ENCODE peak calls at places on chromosomes 13 and 19, in six cellular contexts. Q, G, R, Z, J and O are unnamed samples.

GRCh38 chr13:23728807-23729206 is 158.6 kb downstream of the TNFRSF19 start:
- DNase-seq in R (no peak), J (no peak), Q (no peak), G (no peak), Z (no peak), O (no peak)

GRCh38 chr13:47112205-47112896 is 215.5 kb upstream of the HTR2A start:
- DNase-seq in G (peak), J (no peak), R (no peak), Q (no peak), Z (no peak), O (no peak)

GRCh38 chr13:108917581-108917980 is 288.2 kb downstream of the MYO16 start:
- DNase-seq in G (no peak), R (no peak), J (no peak), Q (no peak), Z (no peak), O (no peak)

GRCh38 chr19:17973759-17974158 is 6.9 kb downstream of the KCNN1 start:
- DNase-seq in J (no peak), Z (no peak), Q (no peak), R (no peak), G (no peak), O (no peak)

GRCh38 chr19:47161876-47162489 is 31.3 kb downstream of the SAE1 start:
- DNase-seq in Q (no peak), R (no peak), Z (no peak), J (no peak), G (no peak), O (no peak)

GRCh38 chr13:36282818-36283432 is 14.7 kb downstream of the CCDC169 start:
- DNase-seq in Q (no peak), J (no peak), G (peak), R (no peak), Z (no peak), O (no peak)

GRCh38 chr13:96880419-96880818 is 113.9 kb downstream of the OXGR1 start:
- DNase-seq in G (no peak), R (no peak), Q (no peak), J (no peak), Z (no peak), O (no peak)

GRCh38 chr13:99218969-99219368 is 18.3 kb downstream of the UBAC2 start:
- DNase-seq in Q (no peak), R (no peak), J (no peak), G (no peak), Z (no peak), O (no peak)

GRCh38 chr19:34475026-34475974 is 6.3 kb upstream of the WTIP start:
- DNase-seq in R (no peak), G (no peak), Z (no peak), J (no peak), Q (no peak), O (no peak)

GRCh38 chr19:1041272-1041834 is 1.4 kb downstream of the ABCA7 start:
- DNase-seq in Z (no peak), J (no peak), G (no peak), Q (peak), R (no peak), O (no peak)

GRCh38 chr13:101397742-101398141 is 18.6 kb downstream of the NALCN start:
- DNase-seq in J (no peak), Q (no peak), G (no peak), R (no peak), Z (no peak), O (no peak)

GRCh38 chr13:60584976-60585375 is 188.0 kb downstream of the TDRD3 start:
- DNase-seq in R (no peak), J (no peak), Z (no peak), G (peak), Q (no peak), O (no peak)

GRCh38 chr13:99224019-99224418 is 23.4 kb downstream of the UBAC2 start:
- DNase-seq in J (no peak), Z (no peak), R (no peak), G (peak), Q (no peak), O (no peak)

GRCh38 chr19:15285896-15286591 is 46.3 kb downstream of the BRD4 start:
- DNase-seq in Q (no peak), Z (no peak), R (no peak), G (peak), J (no peak), O (no peak)

GRCh38 chr19:42284641-42285341 is 15.7 kb downstream of the CIC start:
- DNase-seq in Q (peak), R (no peak), J (no peak), Z (no peak), G (peak), O (no peak)

GRCh38 chr19:21566073-21566472 is 60.7 kb downstream of the ZNF429 start:
- DNase-seq in Z (no peak), G (no peak), Q (no peak), R (no peak), J (no peak), O (no peak)

GRCh38 chr19:18776736-18777135 is 14.4 kb downstream of the COMP start:
- DNase-seq in Z (no peak), G (no peak), Q (no peak), J (no peak), R (no peak), O (no peak)

GRCh38 chr13:59492030-59492636 is 671.6 kb downstream of the DIAPH3 start:
- DNase-seq in G (no peak), Z (no peak), J (no peak), Q (no peak), R (no peak), O (no peak)

GRCh38 chr19:47573076-47574026 is at the start of gene ZNF541:
- DNase-seq in R (peak), Z (peak), G (no peak), J (peak), Q (peak), O (no peak)

GRCh38 chr13:73722120-73722519 is 412.1 kb downstream of the KLF12 start:
- DNase-seq in R (no peak), Q (no peak), G (no peak), J (no peak), Z (no peak), O (no peak)

GRCh38 chr13:99033814-99034213 is 56.0 kb upstream of the DOCK9 start:
- DNase-seq in R (no peak), Q (no peak), Z (no peak), J (no peak), G (peak), O (no peak)

GRCh38 chr13:24221007-24221406 is 60.5 kb downstream of the SPATA13 start:
- DNase-seq in G (no peak), R (no peak), Q (peak), J (no peak), Z (no peak), O (no peak)

GRCh38 chr13:48873598-48873997 is 102.1 kb upstream of the FNDC3A start:
- DNase-seq in G (peak), Z (no peak), R (no peak), Q (no peak), J (no peak), O (no peak)

GRCh38 chr19:17347361-17347760 is 10.0 kb downstream of the GTPBP3 start:
- DNase-seq in J (no peak), G (no peak), Q (no peak), Z (no peak), R (no peak), O (no peak)

GRCh38 chr19:31377736-31378135 is 28.5 kb upstream of the TSHZ3 start:
- DNase-seq in Q (no peak), J (no peak), Z (no peak), G (no peak), R (no peak), O (no peak)